ENCODE peak calls at places on chromosomes 12 and 14, in nine cellular contexts. K, B, R, S, C, J, T, W and I are unnamed samples.

GRCh38 chr12:3661028-3661427 is 91.9 kb downstream of the CRACR2A start:
- DNase-seq in K (no peak), B (no peak), J (no peak), S (no peak), R (no peak), C (no peak), T (no peak), W (no peak), I (no peak)

GRCh38 chr12:51886021-51886710 is 1.7 kb upstream of the ANKRD33 start:
- DNase-seq in T (peak), W (peak), J (peak), S (peak), C (no peak), K (no peak), B (peak), R (peak), I (peak)

GRCh38 chr12:49894754-49895153 is 8.9 kb downstream of the FAIM2 start:
- DNase-seq in C (no peak), K (no peak), W (no peak), S (no peak), R (no peak), B (no peak), J (no peak), T (no peak), I (no peak)

GRCh38 chr14:99691111-99691885 is 7.2 kb downstream of the CYP46A1 start:
- DNase-seq in J (no peak), C (no peak), B (no peak), R (peak), K (no peak), W (no peak), S (no peak), T (no peak), I (no peak)

GRCh38 chr12:15735837-15736615 is 53.2 kb downstream of the EPS8 start:
- DNase-seq in S (no peak), W (no peak), C (no peak), T (no peak), B (no peak), K (no peak), R (no peak), J (no peak), I (no peak)

GRCh38 chr14:94564381-94564780 is 3.1 kb downstream of the SERPINA4 start:
- DNase-seq in S (no peak), J (no peak), T (no peak), R (no peak), W (no peak), K (no peak), C (no peak), B (no peak), I (no peak)

GRCh38 chr12:4900327-4900726 is 9.4 kb upstream of the KCNA1 start:
- DNase-seq in J (no peak), B (no peak), W (peak), R (no peak), T (peak), C (no peak), K (no peak), S (no peak), I (no peak)

GRCh38 chr12:7729683-7730195 is 17.4 kb downstream of the CLEC4C start:
- DNase-seq in S (no peak), T (no peak), B (no peak), K (no peak), W (no peak), J (no peak), R (no peak), C (no peak), I (no peak)

GRCh38 chr12:124429535-124429934 is 134.6 kb downstream of the RFLNA start:
- DNase-seq in T (no peak), W (no peak), K (no peak), C (no peak), B (no peak), R (no peak), S (no peak), J (no peak), I (no peak)

GRCh38 chr12:48175613-48176416 is 7.6 kb upstream of the CCDC184 start:
- DNase-seq in R (no peak), J (no peak), T (no peak), C (no peak), S (no peak), B (no peak), K (no peak), W (no peak), I (no peak)
- H3K27ac ChIP-seq in R (no peak), J (no peak), T (no peak), C (no peak), S (no peak), B (no peak), K (no peak), W (no peak), I (no peak)

GRCh38 chr12:30691122-30691879 is 4.4 kb downstream of the IPO8 start:
- DNase-seq in B (no peak), K (peak), R (peak), S (peak), J (no peak), W (peak), T (peak), C (no peak), I (no peak)
- TF ChIP-seq CTCF in B (no peak), K (no peak), R (no peak), S (no peak), J (no peak), W (peak), T (no peak), C (no peak), I (no peak)

DNA sequence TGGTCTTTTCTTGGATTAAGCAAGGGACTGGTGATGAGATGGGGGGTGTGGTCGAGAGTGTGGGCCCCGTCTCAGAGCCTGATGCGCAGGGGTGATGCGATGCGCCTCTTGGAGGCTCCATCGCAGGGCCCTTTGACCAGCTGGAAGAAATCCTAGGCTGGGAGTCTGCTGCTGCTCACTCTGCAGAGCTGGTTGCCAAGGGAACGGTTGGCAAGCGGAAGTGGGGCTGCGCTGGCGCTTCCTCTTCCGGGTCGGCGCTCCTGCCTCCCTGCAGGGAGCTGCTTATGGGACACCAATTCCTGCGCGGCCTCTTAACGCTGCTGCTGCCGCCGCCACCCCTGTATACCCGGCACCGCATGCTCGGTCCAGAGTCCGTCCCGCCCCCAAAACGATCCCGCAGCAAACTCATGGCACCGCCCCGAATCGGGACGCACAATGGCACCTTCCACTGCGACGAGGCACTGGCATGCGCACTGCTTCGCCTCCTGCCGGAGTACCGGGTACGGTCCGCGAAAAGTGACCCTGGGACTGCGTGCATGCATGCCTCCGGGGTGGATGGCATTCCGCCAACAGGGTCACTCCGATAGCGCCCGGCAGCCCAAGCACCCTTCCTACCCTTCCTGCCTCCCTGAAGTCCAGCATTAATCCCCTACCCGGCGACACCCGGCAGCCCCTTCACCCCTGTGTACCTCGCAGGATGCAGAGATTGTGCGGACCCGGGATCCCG is at the start of gene MYG1:
- DNase-seq in B (peak), W (peak), C (peak), R (peak), S (peak), T (peak), K (peak), J (peak), I (peak)
- TF ChIP-seq POLR2A in B (peak), W (peak), C (no peak), R (peak), S (no peak), T (peak), K (no peak), J (peak), I (no peak)

DNA sequence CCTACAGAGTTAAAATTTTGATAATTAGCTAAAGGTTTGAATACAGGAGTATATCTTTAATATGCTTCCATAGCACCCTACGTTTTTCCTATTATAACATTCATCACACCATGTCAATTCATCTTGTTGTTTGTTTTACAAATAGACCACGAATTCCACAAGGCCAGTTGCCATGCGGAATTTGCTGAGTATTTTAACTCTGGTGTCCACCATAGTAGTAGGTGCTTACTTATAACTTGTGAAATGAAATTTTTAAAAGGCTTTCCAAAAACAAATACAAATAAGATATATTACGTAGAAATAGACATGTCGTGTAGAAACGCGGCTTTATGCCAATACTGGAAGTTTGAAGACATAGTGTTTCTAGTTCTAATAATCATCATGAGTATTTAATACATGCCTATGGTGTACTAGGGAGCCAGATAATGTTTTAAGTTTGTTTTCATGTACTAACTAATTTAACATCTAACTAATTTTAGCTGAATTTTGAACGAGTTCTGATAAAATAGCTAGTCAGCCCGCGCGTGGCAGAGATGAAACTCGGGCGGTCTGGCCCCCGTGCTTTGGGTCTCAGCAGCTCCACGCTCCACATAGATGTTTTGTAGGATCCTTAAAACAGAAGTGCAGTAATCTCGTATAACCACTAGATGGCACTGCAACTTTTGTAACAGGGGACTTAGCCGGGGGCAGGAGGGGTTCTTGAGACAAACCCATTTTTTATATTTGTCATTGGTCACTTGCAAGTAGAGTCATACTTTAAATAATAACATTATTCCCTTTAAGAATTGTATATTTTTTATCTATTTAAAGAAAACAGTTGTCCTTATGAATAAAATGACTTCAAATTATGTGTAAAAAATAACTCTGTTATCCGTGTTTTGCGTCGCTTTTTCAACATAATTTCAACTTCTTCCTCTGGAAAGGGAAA is 10.2 kb downstream of the CD69 start:
- DNase-seq in T (peak), S (peak), W (peak), B (peak), J (no peak), R (peak), K (peak), C (no peak), I (peak)
- H3K27ac ChIP-seq in T (no peak), S (no peak), W (no peak), B (peak), J (no peak), R (no peak), K (no peak), C (no peak), I (no peak)

DNA sequence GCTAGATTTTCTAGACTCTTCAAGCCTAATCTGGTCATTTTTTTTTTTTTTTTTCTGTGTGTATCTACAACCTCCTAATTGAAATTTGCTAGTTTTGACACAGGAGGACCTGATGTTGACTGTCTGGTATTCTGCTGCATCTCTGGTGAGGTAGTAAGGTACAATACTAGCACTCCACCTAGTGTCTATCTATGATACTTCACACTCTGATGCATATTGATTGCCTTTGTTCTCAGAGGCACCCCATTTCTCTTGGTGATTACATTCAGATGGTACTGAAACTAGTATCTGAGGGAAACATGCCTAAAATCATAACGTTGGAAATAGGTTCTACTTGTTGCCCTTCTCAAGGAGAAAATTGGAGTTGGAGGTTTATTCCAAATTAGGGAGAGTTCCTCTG is 930.5 kb upstream of the NOVA1 start:
- DNase-seq in S (no peak), C (no peak), K (no peak), R (no peak), J (no peak), B (peak), W (no peak), T (peak), I (no peak)
- TF ChIP-seq CTCF in S (no peak), C (no peak), K (no peak), R (peak), J (peak), B (peak), W (no peak), T (peak), I (no peak)

GRCh38 chr14:85532981-85533820 is 3.3 kb downstream of the FLRT2 start:
- DNase-seq in R (peak), C (peak), J (peak), S (peak), T (peak), K (peak), W (peak), B (peak), I (peak)
- TF ChIP-seq POLR2A in R (no peak), C (no peak), J (no peak), S (no peak), T (peak), K (peak), W (peak), B (peak), I (peak)

DNA sequence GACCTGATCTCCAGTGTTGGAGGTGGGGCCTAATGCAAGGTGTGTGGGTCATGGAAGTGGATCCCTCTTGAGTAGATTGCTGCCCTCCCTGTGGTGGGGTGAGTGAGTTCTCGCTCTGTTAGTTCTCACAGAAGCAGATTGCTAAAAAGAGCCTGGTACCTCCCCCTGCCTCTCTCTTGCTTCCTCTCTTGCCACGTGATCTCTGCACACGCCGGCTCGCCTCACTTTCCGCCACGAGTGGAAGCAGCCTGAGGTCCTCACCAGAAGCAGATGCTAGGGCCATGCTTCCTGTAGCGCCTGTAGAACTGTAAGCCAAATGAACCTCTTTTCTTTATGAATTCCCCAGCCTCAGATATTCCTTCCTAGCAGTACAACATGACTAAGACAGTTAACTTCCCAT is 76.1 kb downstream of the ETV6 start:
- DNase-seq in T (no peak), C (no peak), W (peak), K (no peak), J (no peak), B (no peak), R (no peak), S (no peak), I (no peak)
- H3K27ac ChIP-seq in T (no peak), C (no peak), W (no peak), K (no peak), J (no peak), B (peak), R (no peak), S (no peak), I (no peak)